ENCODE peak calls at places on chromosomes 1 and 21, in seven cellular contexts. F, C, W, I, Y, X and U are unnamed samples.

GRCh38 chr1:205568469-205569361 is 63.1 kb downstream of the ELK4 start:
- DNase-seq in X (no peak), I (peak), Y (no peak), F (no peak), W (no peak), C (no peak), U (no peak)

GRCh38 chr1:203968728-203969127 is 104.2 kb upstream of the SOX13 start:
- DNase-seq in X (no peak), W (no peak), Y (no peak), C (no peak), I (no peak), F (no peak), U (no peak)

GRCh38 chr1:68470388-68470970 is 20.7 kb upstream of the RPE65 start:
- DNase-seq in W (no peak), F (no peak), X (peak), C (peak), I (no peak), Y (peak), U (no peak)

GRCh38 chr1:30353637-30354036 is 369.7 kb downstream of the MATN1 start:
- DNase-seq in F (no peak), C (no peak), W (no peak), I (no peak), X (no peak), Y (no peak), U (no peak)

GRCh38 chr1:47699492-47700220 is 261.8 kb downstream of the FOXD2 start:
- DNase-seq in W (no peak), I (no peak), C (peak), F (no peak), Y (no peak), X (no peak), U (no peak)

GRCh38 chr1:113543110-113543509 is 152.8 kb downstream of the MAGI3 start:
- DNase-seq in C (no peak), I (no peak), W (no peak), F (no peak), Y (no peak), X (no peak), U (no peak)

GRCh38 chr1:246306415-246307037 is 200.6 kb downstream of the SMYD3 start:
- DNase-seq in W (no peak), F (no peak), C (no peak), Y (peak), I (no peak), X (no peak), U (no peak)

GRCh38 chr1:204250428-204251030 is 36.7 kb upstream of the GOLT1A start:
- DNase-seq in X (no peak), C (no peak), Y (no peak), W (no peak), I (no peak), F (no peak), U (no peak)

GRCh38 chr1:242454262-242455051 is 70.0 kb downstream of the PLD5 start:
- DNase-seq in F (no peak), X (peak), I (peak), W (no peak), C (peak), Y (peak), U (peak)

GRCh38 chr1:63127376-63127775 is 195.0 kb upstream of the FOXD3 start:
- DNase-seq in C (peak), F (no peak), X (no peak), W (no peak), I (no peak), Y (no peak), U (no peak)

GRCh38 chr21:46064870-46065214 is 33.1 kb upstream of the COL6A2 start:
- DNase-seq in I (no peak), Y (no peak), F (no peak), X (no peak), C (no peak), W (no peak), U (no peak)

GRCh38 chr1:167387251-167387910 is 130.9 kb downstream of the CD247 start:
- DNase-seq in Y (no peak), W (no peak), X (no peak), F (no peak), C (no peak), I (no peak), U (no peak)

GRCh38 chr21:36909901-36910561 is 56.4 kb downstream of the HLCS start:
- DNase-seq in X (peak), C (peak), F (no peak), Y (no peak), I (no peak), W (peak), U (no peak)

GRCh38 chr21:17428484-17428869 is 84.4 kb upstream of the CXADR start:
- DNase-seq in C (no peak), F (no peak), Y (no peak), X (no peak), I (no peak), W (no peak), U (no peak)

GRCh38 chr21:36698160-36699025 is 522 bp upstream of the SIM2 start:
- DNase-seq in F (no peak), C (no peak), Y (peak), W (no peak), X (no peak), I (peak), U (no peak)

GRCh38 chr1:208242829-208243521 is 1.2 kb downstream of the PLXNA2 start:
- DNase-seq in Y (peak), F (no peak), I (peak), W (no peak), X (no peak), C (no peak), U (no peak)

GRCh38 chr1:85109475-85109874 is 61.2 kb upstream of the MCOLN3 start:
- DNase-seq in F (peak), Y (peak), I (peak), W (peak), X (peak), C (peak), U (peak)

GRCh38 chr21:29181799-29182470 is 51.5 kb downstream of the MAP3K7CL start:
- DNase-seq in I (no peak), C (peak), Y (no peak), W (peak), X (peak), F (no peak), U (no peak)

GRCh38 chr1:55428944-55429931 is 214.1 kb upstream of the USP24 start:
- DNase-seq in I (peak), W (peak), Y (no peak), C (peak), X (peak), F (no peak), U (peak)

GRCh38 chr1:226946841-226947240 is 6.7 kb downstream of the COQ8A start:
- DNase-seq in C (no peak), I (no peak), Y (no peak), F (no peak), X (peak), W (no peak), U (no peak)

GRCh38 chr21:15976807-15977206 is 247.0 kb downstream of the USP25 start:
- DNase-seq in W (no peak), I (no peak), X (peak), Y (peak), F (no peak), C (no peak), U (no peak)

GRCh38 chr21:32021319-32022027 is 148.7 kb downstream of the HUNK start:
- DNase-seq in I (no peak), C (no peak), W (no peak), X (no peak), Y (no peak), F (no peak), U (no peak)

GRCh38 chr1:12546771-12547585 is 71.0 kb downstream of the DHRS3 start:
- DNase-seq in W (no peak), I (no peak), X (no peak), F (no peak), Y (no peak), C (no peak), U (no peak)